ENCODE peak calls at places on chromosomes 11 and 22, in eight cellular contexts. Y is neural progenitor cell, C is glutamatergic neuron, M is cardiac fibroblast, Z is AG09309, O is hepatocyte, Q is IMR-90, G is stomach. N is an unnamed sample.
A peak's percentile ranks its signal among the peaks of the same experiment; 100 is the strongest.

GRCh38 chr11:135033545-135033944 is 621.5 kb upstream of the B3GAT1 start:
- DNase-seq in O (peak; percentile 66), M (peak; percentile 1), Z (no peak), G (no peak), Q (no peak), Y (peak; percentile 76), C (peak; percentile 57), N (peak; percentile 51)

GRCh38 chr11:125165111-125165663 is 636 bp downstream of the PKNOX2 start:
- DNase-seq in M (no peak), Q (peak; percentile 24), O (peak; percentile 40), Y (peak; percentile 65), G (peak; percentile 44), Z (no peak), C (peak; percentile 69), N (peak; percentile 39)

GRCh38 chr22:38035530-38035885 is 21.7 kb upstream of the PICK1 start:
- DNase-seq in Z (no peak), Q (no peak), O (no peak), G (no peak), Y (no peak), C (no peak), M (no peak), N (no peak)

GRCh38 chr22:27597703-27598444 is 203.7 kb downstream of the MN1 start:
- DNase-seq in Y (no peak), C (no peak), Z (no peak), O (no peak), G (no peak), Q (no peak), M (no peak), N (no peak)

GRCh38 chr11:75160880-75161279 is 10.0 kb downstream of the SLCO2B1 start:
- DNase-seq in Z (no peak), C (no peak), Y (no peak), M (no peak), G (no peak), O (no peak), Q (no peak), N (no peak)

GRCh38 chr11:17277024-17277584 is 565 bp downstream of the NUCB2 start:
- DNase-seq in Q (peak; percentile 63), O (peak; percentile 19), M (peak; percentile 56), G (no peak), Y (no peak), C (no peak), Z (no peak), N (no peak)

GRCh38 chr22:36772451-36772850 is 3.5 kb downstream of the IFT27 start:
- DNase-seq in O (no peak), Y (no peak), M (no peak), Q (no peak), G (no peak), Z (no peak), C (no peak), N (no peak)

GRCh38 chr22:19064354-19065054 is 57.7 kb downstream of the DGCR2 start:
- DNase-seq in O (no peak), M (no peak), Y (no peak), G (no peak), Q (no peak), C (no peak), Z (no peak), N (no peak)

GRCh38 chr11:59574932-59575904 is 40.4 kb downstream of the OSBP start:
- DNase-seq in Q (no peak), M (no peak), Z (no peak), O (no peak), G (no peak), C (no peak), Y (peak; percentile 19), N (no peak)

GRCh38 chr11:67572747-67573419 is 10.7 kb upstream of the GSTP1 start:
- DNase-seq in M (peak; percentile 65), G (peak; percentile 79), O (peak; percentile 84), Q (peak; percentile 48), Z (peak; percentile 16), C (peak; percentile 54), Y (peak; percentile 84), N (peak; percentile 47)

GRCh38 chr11:85685820-85686459 is at the start of gene CCDC89:
- DNase-seq in G (peak; percentile 30), M (peak; percentile 97), O (peak; percentile 45), Y (peak; percentile 18), Q (peak; percentile 99), C (peak; percentile 16), Z (peak; percentile 73), N (no peak)

GRCh38 chr11:126063510-126063858 is 818 bp upstream of the CDON start:
- DNase-seq in Z (no peak), C (no peak), G (no peak), M (no peak), Y (no peak), Q (no peak), O (no peak), N (no peak)

GRCh38 chr11:5476184-5476819 is 12.2 kb upstream of the OR52D1 start:
- DNase-seq in C (peak; percentile 48), G (peak; percentile 36), M (peak; percentile 67), Z (peak; percentile 8), Y (peak; percentile 73), Q (peak; percentile 57), O (peak; percentile 77), N (peak; percentile 58)

GRCh38 chr22:44988671-44989070 is 21.1 kb downstream of the PHF21B start:
- DNase-seq in Y (no peak), O (no peak), G (no peak), C (no peak), Z (no peak), M (no peak), Q (no peak), N (no peak)
- TF ChIP-seq CTCF in Y (no peak), O (peak; percentile 11), G (no peak), C (no peak), Z (peak; percentile 41), M (no peak), Q (no peak), N (no peak)

GRCh38 chr11:61007383-61007970 is 36.0 kb downstream of the CD6 start:
- DNase-seq in G (no peak), Y (peak; percentile 61), Q (no peak), C (no peak), M (no peak), O (peak; percentile 62), Z (no peak), N (no peak)
- TF ChIP-seq CTCF in G (no peak), Y (no peak), Q (no peak), C (no peak), M (no peak), O (no peak), Z (no peak), N (no peak)

DNA sequence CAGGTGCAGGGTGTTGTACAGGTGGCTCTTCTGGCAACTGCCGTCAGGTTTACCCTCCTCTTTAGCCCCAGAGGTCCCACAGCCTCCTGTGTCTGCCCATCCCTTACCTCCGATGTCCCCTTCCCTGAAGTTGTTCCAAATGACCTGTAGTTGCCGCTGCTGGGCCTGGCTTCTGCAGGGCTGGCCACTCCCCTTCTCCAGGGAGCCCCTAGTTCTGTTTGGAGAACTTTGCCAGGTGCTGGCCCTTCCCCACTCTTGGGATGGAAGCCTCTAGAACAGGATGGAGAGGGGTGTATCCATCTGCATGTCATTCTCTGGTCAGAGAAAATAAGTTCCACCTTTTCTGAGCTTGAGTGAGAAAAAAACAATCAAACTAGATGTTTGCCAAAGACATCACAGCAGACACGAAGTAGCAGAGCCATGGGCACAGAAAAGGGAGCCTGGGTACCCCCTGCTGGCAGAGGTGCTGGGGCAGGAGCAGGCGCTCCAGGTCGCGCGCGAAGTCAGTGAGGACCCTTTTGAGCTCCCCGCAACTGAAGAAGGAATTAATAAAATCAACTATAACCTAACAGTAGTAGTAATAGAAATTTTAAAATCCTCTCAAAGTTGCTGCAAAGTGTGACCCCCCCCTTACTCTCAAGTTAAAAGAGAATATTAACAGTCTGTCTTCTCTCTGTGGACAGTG is 20.2 kb upstream of the PARVB start:
- DNase-seq in C (no peak), O (no peak), G (no peak), M (no peak), Y (peak; percentile 63), Z (no peak), Q (no peak), N (peak; percentile 35)
- TF ChIP-seq CTCF in C (no peak), O (no peak), G (peak; percentile 0), M (peak; percentile 20), Y (peak; percentile 52), Z (no peak), Q (peak; percentile 17), N (no peak)

DNA sequence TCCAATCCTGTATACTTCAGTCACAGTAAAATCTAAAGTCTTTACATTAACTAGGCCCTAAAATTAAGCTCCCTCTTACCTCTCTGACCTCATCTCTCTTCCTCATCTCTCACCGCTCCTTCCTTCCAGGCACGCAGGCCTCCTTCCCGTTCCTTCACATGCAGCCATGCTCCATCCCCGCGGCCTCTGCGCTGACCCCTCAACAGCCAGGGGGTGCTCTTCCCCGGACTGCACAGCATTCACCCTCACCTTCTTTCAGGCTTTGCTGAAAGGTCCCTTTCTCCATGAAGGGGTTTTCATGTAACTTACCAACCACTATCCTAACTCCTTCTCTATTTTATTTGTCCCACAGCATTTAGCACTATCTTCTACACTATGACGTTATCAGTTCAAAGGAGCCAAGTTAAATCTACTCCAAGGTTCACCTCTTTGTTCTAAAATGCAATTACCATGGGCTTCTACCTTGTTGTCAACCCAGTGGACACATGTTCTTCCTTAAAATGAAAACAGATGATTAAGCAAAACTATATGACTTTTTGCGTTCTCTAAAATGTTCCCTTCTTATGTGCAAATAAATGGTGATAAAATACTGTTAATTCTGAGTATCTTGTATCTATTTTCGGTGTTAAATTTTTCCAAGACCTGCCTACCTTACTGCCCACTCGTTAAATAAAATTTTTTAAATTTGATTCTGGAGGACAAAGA is 57.8 kb upstream of the APOA1 start:
- DNase-seq in G (no peak), Q (no peak), O (no peak), C (peak; percentile 63), Y (peak; percentile 74), Z (no peak), M (peak; percentile 37), N (peak; percentile 67)
- TF ChIP-seq CTCF in G (peak; percentile 6), Q (peak; percentile 29), O (peak; percentile 34), C (no peak), Y (peak; percentile 78), Z (peak; percentile 29), M (peak; percentile 57), N (peak; percentile 35)

GRCh38 chr11:127338380-127339259 is 338.1 kb upstream of the KIRREL3 start:
- DNase-seq in Q (no peak), O (no peak), Y (no peak), C (no peak), M (no peak), G (no peak), Z (no peak), N (no peak)
- TF ChIP-seq CTCF in Q (no peak), O (no peak), Y (no peak), C (no peak), M (no peak), G (no peak), Z (no peak), N (no peak)

GRCh38 chr11:61700720-61701119 is 20.5 kb downstream of the DAGLA start:
- DNase-seq in Q (no peak), G (no peak), Y (no peak), C (no peak), M (no peak), Z (no peak), O (no peak), N (no peak)

GRCh38 chr11:61702701-61703312 is 22.6 kb downstream of the DAGLA start:
- DNase-seq in Z (no peak), M (no peak), Q (no peak), C (no peak), O (no peak), Y (no peak), G (no peak), N (no peak)

GRCh38 chr11:61699737-61700160 is 19.6 kb downstream of the DAGLA start:
- DNase-seq in Z (no peak), C (no peak), G (peak; percentile 85), O (peak; percentile 58), M (no peak), Y (no peak), Q (no peak), N (no peak)

GRCh38 chr11:61700221-61700620 is 20.0 kb downstream of the DAGLA start:
- DNase-seq in M (peak; percentile 70), Q (peak; percentile 51), C (no peak), Y (no peak), G (peak; percentile 83), O (peak; percentile 87), Z (no peak), N (no peak)

GRCh38 chr11:61701298-61701993 is 21.3 kb downstream of the DAGLA start:
- DNase-seq in Y (peak; percentile 72), M (no peak), Q (peak; percentile 16), O (no peak), G (no peak), Z (no peak), C (peak; percentile 56), N (peak; percentile 61)
- TF ChIP-seq CTCF in Y (peak; percentile 56), M (peak; percentile 9), Q (peak; percentile 33), O (peak; percentile 23), G (no peak), Z (peak; percentile 29), C (peak; percentile 41), N (peak; percentile 28)

N was measured in endothelial cell.